ENCODE peak calls at places on chromosomes 2 and 18, in eight cellular contexts. X is mammary epithelial cell, B is neural progenitor cell, E is cardiac muscle cell, O is Peyer's patch, Y is lower lobe of right lung, T is body of pancreas, P is A549. I is an unnamed sample. For H3K4me1, the result is how much of the 10 kb centered on the place peaks cover.

GRCh38 chr18:468841-469796 is 31.4 kb downstream of the COLEC12 start:
- DNase-seq in Y (no peak), P (no peak), B (no peak), O (no peak), T (no peak), X (no peak), E (no peak), I (no peak)

GRCh38 chr18:49949991-49950395 is 136.7 kb upstream of the ACAA2 start:
- DNase-seq in O (no peak), E (no peak), P (no peak), B (no peak), X (no peak), Y (no peak), T (no peak), I (no peak)

GRCh38 chr2:168490916-168491605 is 35.0 kb downstream of the CERS6 start:
- DNase-seq in O (no peak), P (no peak), T (no peak), X (no peak), E (no peak), B (no peak), Y (no peak), I (no peak)

GRCh38 chr2:104412384-104412783 is 441.5 kb upstream of the POU3F3 start:
- DNase-seq in Y (no peak), X (no peak), P (peak), T (peak), E (no peak), O (peak), B (peak), I (peak)

GRCh38 chr2:107258538-107258937 is 372.6 kb upstream of the ST6GAL2 start:
- DNase-seq in T (no peak), O (no peak), B (no peak), Y (no peak), P (no peak), X (no peak), E (no peak), I (no peak)

GRCh38 chr2:38477006-38477405 is 99.9 kb upstream of the ATL2 start:
- DNase-seq in E (no peak), X (no peak), P (no peak), B (no peak), T (no peak), Y (no peak), O (no peak), I (no peak)

GRCh38 chr2:7825591-7826312 is 856.1 kb upstream of the ID2 start:
- DNase-seq in T (peak), O (no peak), B (no peak), X (peak), E (no peak), P (peak), Y (no peak), I (no peak)

GRCh38 chr2:140154271-140154670 is 1374.1 kb upstream of the NXPH2 start:
- DNase-seq in X (no peak), B (no peak), O (no peak), P (no peak), T (no peak), Y (no peak), E (no peak), I (no peak)

GRCh38 chr18:13377496-13377895 is 158.9 kb downstream of the LDLRAD4 start:
- DNase-seq in P (no peak), E (no peak), B (no peak), Y (no peak), O (peak), X (peak), T (no peak), I (no peak)

GRCh38 chr18:48862678-48863270 is 88.0 kb downstream of the SMAD7 start:
- DNase-seq in X (no peak), E (no peak), O (no peak), B (no peak), Y (peak), P (no peak), T (no peak), I (no peak)

GRCh38 chr2:128665113-128665512 is 346.4 kb upstream of the HS6ST1 start:
- DNase-seq in E (no peak), X (no peak), O (no peak), B (no peak), T (no peak), P (no peak), Y (no peak), I (no peak)

GRCh38 chr2:30232027-30232800 is 880 bp downstream of the LBH start:
- DNase-seq in Y (peak), O (peak), B (peak), X (no peak), E (peak), P (peak), T (peak), I (peak)

GRCh38 chr2:138415891-138416494 is 85.6 kb upstream of the SPOPL start:
- DNase-seq in B (no peak), O (no peak), E (peak), Y (no peak), P (no peak), X (peak), T (no peak), I (no peak)

GRCh38 chr2:26846881-26847662 is 860 bp upstream of the DPYSL5 start:
- DNase-seq in O (no peak), E (no peak), X (no peak), P (no peak), T (no peak), B (peak), Y (no peak), I (peak)

GRCh38 chr2:171469176-171469575 is 35.1 kb downstream of the DCAF17 start:
- DNase-seq in B (no peak), O (no peak), T (no peak), X (no peak), Y (no peak), P (no peak), E (no peak), I (no peak)

GRCh38 chr2:38277245-38278119 is 99.6 kb downstream of the ATL2 start:
- DNase-seq in O (no peak), B (peak), P (no peak), T (no peak), E (no peak), Y (no peak), X (no peak), I (peak)

GRCh38 chr2:195532255-195532627 is 124.8 kb upstream of the SLC39A10 start:
- DNase-seq in X (no peak), O (no peak), Y (no peak), T (no peak), B (no peak), P (no peak), E (no peak), I (no peak)

GRCh38 chr2:70960833-70961647 is 17.4 kb upstream of the ANKRD53 start:
- DNase-seq in O (peak), E (peak), T (peak), Y (no peak), X (no peak), B (no peak), P (no peak), I (no peak)

GRCh38 chr2:181892795-181893435 is 1.4 kb downstream of the ITPRID2 start:
- DNase-seq in P (peak), X (peak), T (no peak), B (no peak), O (no peak), E (peak), Y (no peak), I (peak)

GRCh38 chr2:111200333-111200879 is 79.7 kb downstream of the BCL2L11 start:
- DNase-seq in O (no peak), X (no peak), T (no peak), B (peak), E (no peak), Y (no peak), P (no peak), I (no peak)

GRCh38 chr18:44309185-44309584 is 371.5 kb upstream of the SETBP1 start:
- DNase-seq in B (no peak), Y (no peak), T (no peak), O (no peak), P (no peak), X (peak), E (peak), I (no peak)

GRCh38 chr2:69018629-69019227 is 5.7 kb downstream of the ANTXR1 start:
- DNase-seq in P (no peak), T (no peak), Y (no peak), X (no peak), O (no peak), B (no peak), E (peak), I (no peak)

GRCh38 chr2:162327134-162327769 is 8.8 kb upstream of the IFIH1 start:
- DNase-seq in E (no peak), O (no peak), P (no peak), X (no peak), T (no peak), Y (no peak), B (peak), I (no peak)

GRCh38 chr18:2303517-2304238 is 267.6 kb downstream of the METTL4 start:
- DNase-seq in E (peak), T (no peak), Y (no peak), B (no peak), X (peak), P (peak), O (no peak), I (no peak)

GRCh38 chr2:179536185-179536584 is 271.6 kb upstream of the SESTD1 start:
- DNase-seq in Y (no peak), B (no peak), X (no peak), E (peak), T (no peak), P (no peak), O (no peak), I (no peak)

GRCh38 chr2:172817411-172817810 is 81.8 kb downstream of the RAPGEF4 start:
- DNase-seq in X (no peak), O (no peak), E (no peak), T (no peak), Y (no peak), P (no peak), B (no peak), I (no peak)

GRCh38 chr18:26747131-26747475 is 118.4 kb downstream of the AQP4 start:
- DNase-seq in P (no peak), X (peak), B (no peak), T (no peak), Y (no peak), O (no peak), E (no peak), I (no peak)

GRCh38 chr2:143808166-143808565 is 678.9 kb downstream of the ARHGAP15 start:
- DNase-seq in X (no peak), E (no peak), B (no peak), Y (no peak), P (no peak), T (no peak), O (no peak), I (no peak)

GRCh38 chr18:74110149-74110548 is 37.5 kb downstream of the FBXO15 start:
- DNase-seq in B (no peak), X (no peak), Y (no peak), O (no peak), P (no peak), E (no peak), T (no peak), I (no peak)

GRCh38 chr2:236121546-236121945 is 46.6 kb downstream of the GBX2 start:
- DNase-seq in B (no peak), P (no peak), T (no peak), X (peak), E (no peak), O (no peak), Y (no peak), I (no peak)

GRCh38 chr2:217903859-217904613 is 98.8 kb downstream of the TNS1 start:
- DNase-seq in E (peak), O (peak), T (peak), X (no peak), Y (peak), P (no peak), B (no peak), I (no peak)

GRCh38 chr2:228841877-228842276 is 429.2 kb downstream of the PID1 start:
- DNase-seq in P (no peak), E (peak), T (no peak), Y (no peak), O (no peak), B (no peak), X (no peak), I (no peak)

GRCh38 chr2:130380096-130380934 is 24.5 kb downstream of the PTPN18 start:
- DNase-seq in X (no peak), Y (no peak), P (no peak), B (no peak), O (no peak), E (peak), T (no peak), I (no peak)

GRCh38 chr2:130382313-130382917 is 26.6 kb downstream of the PTPN18 start:
- DNase-seq in T (no peak), O (no peak), X (no peak), E (no peak), B (no peak), Y (no peak), P (no peak), I (no peak)

GRCh38 chr2:130378898-130379214 is 23.0 kb downstream of the PTPN18 start:
- DNase-seq in Y (no peak), P (no peak), T (no peak), O (no peak), X (no peak), B (no peak), E (no peak), I (no peak)

GRCh38 chr2:130381145-130381544 is 25.3 kb downstream of the PTPN18 start:
- DNase-seq in P (no peak), B (no peak), X (no peak), Y (no peak), O (no peak), E (no peak), T (no peak), I (no peak)

GRCh38 chr2:130381619-130382018 is 25.8 kb downstream of the PTPN18 start:
- DNase-seq in E (no peak), B (no peak), T (no peak), P (no peak), X (no peak), O (no peak), Y (no peak), I (no peak)
- H3K4me1 ChIP-seq in E (under half), B (under half), T (under half), P (under half), X (under half), O (under half), Y (under half), I (under half)

GRCh38 chr2:239443666-239444567 is 43.1 kb upstream of the HDAC4 start:
- DNase-seq in P (peak), E (peak), B (no peak), O (no peak), T (no peak), X (peak), Y (no peak), I (no peak)
- H3K4me1 ChIP-seq in P (under half), E (under half), B (under half), O (under half), T (under half), X (under half), Y (under half), I (under half)

GRCh38 chr2:203708846-203709815 is 2.7 kb downstream of the CD28 start:
- DNase-seq in T (no peak), X (no peak), Y (no peak), B (no peak), O (no peak), E (peak), P (no peak), I (no peak)
- H3K4me1 ChIP-seq in T (under half), X (under half), Y (under half), B (under half), O (under half), E (under half), P (under half), I (under half)

GRCh38 chr2:42971381-42971780 is 179.0 kb upstream of the HAAO start:
- DNase-seq in X (no peak), B (no peak), O (peak), E (no peak), T (no peak), P (no peak), Y (no peak), I (no peak)

GRCh38 chr2:42969231-42970150 is 177.1 kb upstream of the HAAO start:
- DNase-seq in P (no peak), O (peak), B (no peak), X (peak), Y (no peak), E (peak), T (no peak), I (no peak)

GRCh38 chr2:42971947-42972736 is 179.8 kb upstream of the HAAO start:
- DNase-seq in Y (no peak), X (peak), O (peak), P (no peak), B (no peak), E (no peak), T (no peak), I (no peak)

GRCh38 chr2:42967959-42968674 is 175.7 kb upstream of the HAAO start:
- DNase-seq in X (no peak), E (peak), O (no peak), Y (no peak), B (no peak), T (no peak), P (no peak), I (no peak)

DNA sequence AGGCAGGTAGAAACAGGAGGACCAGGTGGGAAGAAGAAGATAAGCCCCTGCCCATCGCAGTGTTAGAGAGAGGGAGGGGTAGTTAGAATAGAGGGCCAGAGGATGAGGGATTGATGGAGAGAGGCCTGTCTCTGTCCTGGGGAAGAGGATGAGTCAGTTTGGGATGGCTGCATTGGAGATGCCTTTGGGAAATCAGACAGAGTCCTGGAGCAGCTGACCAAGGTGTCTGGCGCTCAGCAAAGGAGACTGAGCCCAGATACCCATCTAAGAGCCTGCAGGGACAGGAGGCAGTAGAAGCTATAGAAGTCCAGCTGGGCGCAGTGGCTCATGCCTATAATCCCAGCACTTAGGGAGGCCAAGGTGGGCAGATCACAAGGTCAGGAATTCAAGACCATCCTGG is 177.8 kb upstream of the HAAO start:
- DNase-seq in T (no peak), Y (no peak), P (no peak), X (no peak), E (no peak), O (peak), B (no peak), I (no peak)
- H3K4me1 ChIP-seq in T (under half), Y (under half), P (under half), X (under half), E (under half), O (under half), B (under half), I (under half)

GRCh38 chr2:160419776-160420521 is 73.7 kb downstream of the RBMS1 start:
- DNase-seq in Y (no peak), O (no peak), E (peak), T (no peak), X (no peak), P (no peak), B (no peak), I (no peak)

GRCh38 chr2:160418853-160419252 is 74.8 kb downstream of the RBMS1 start:
- DNase-seq in E (no peak), P (no peak), B (no peak), O (no peak), T (no peak), Y (no peak), X (no peak), I (no peak)

GRCh38 chr2:160417745-160418397 is 75.7 kb downstream of the RBMS1 start:
- DNase-seq in B (peak), X (peak), E (peak), O (no peak), T (no peak), P (no peak), Y (no peak), I (peak)

GRCh38 chr2:160418398-160418765 is 75.2 kb downstream of the RBMS1 start:
- DNase-seq in O (no peak), B (no peak), T (no peak), X (no peak), E (no peak), Y (no peak), P (no peak), I (no peak)

DNA sequence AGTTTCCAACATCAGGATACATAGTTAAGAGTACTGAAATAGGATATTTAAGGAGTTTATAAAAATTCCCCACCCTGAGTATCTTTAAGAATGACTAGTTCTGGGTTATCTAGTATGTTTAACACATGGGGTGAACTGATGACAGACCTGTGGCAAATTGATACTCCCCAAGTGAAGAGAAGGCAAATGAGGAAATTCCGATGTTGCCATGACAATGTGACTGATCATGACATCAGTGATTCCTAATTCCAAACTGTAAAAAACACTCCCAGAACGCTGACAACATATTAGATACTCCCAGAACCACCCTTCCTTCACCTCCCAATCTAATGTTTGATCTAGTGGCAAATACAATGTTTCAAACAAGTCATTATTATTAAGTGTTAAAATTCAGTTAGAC is 77.6 kb downstream of the RBMS1 start:
- DNase-seq in B (no peak), T (no peak), X (peak), E (no peak), Y (no peak), O (no peak), P (no peak), I (no peak)
- H3K4me1 ChIP-seq in B (under half), T (under half), X (under half), E (under half), Y (under half), O (under half), P (half or more), I (under half)

GRCh38 chr2:12196495-12196894 is 450.1 kb downstream of the LPIN1 start:
- DNase-seq in X (no peak), P (no peak), O (no peak), B (no peak), Y (no peak), T (no peak), E (no peak), I (no peak)
- H3K4me1 ChIP-seq in X (under half), P (under half), O (under half), B (under half), Y (under half), T (under half), E (under half), I (under half)

GRCh38 chr2:158498043-158498748 is 41.4 kb downstream of the PKP4 start:
- DNase-seq in T (peak), O (no peak), B (no peak), E (peak), P (no peak), X (no peak), Y (no peak), I (no peak)

GRCh38 chr2:158499383-158499782 is 42.6 kb downstream of the PKP4 start:
- DNase-seq in O (no peak), Y (no peak), T (no peak), P (no peak), E (no peak), X (no peak), B (no peak), I (no peak)

GRCh38 chr2:158496986-158497385 is 40.2 kb downstream of the PKP4 start:
- DNase-seq in E (no peak), X (no peak), O (no peak), P (no peak), B (no peak), T (no peak), Y (no peak), I (no peak)

GRCh38 chr2:158497486-158497885 is 40.7 kb downstream of the PKP4 start:
- DNase-seq in T (no peak), Y (no peak), E (no peak), P (no peak), X (peak), B (no peak), O (no peak), I (no peak)

DNA sequence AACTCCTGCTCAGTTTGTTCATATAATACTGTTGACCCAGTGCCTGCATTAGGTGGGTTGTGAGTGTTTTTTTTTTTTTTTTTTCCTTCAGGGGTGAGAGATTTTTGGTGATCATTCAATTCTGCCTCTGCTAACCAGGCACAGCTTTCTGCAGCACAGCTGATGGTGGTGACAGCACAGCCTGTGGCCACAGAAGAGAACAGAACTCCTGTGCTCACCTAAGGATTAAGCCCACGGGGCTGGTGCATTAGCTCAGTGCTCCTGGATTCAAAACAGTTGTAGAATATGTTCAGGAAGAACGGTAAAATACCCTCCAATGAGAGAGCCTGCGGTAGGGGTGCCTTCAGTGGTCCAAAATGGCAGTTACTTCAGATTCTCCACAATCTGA is 42.0 kb downstream of the PKP4 start:
- DNase-seq in X (no peak), O (no peak), E (no peak), T (no peak), B (peak), Y (no peak), P (no peak), I (no peak)
- H3K4me1 ChIP-seq in X (under half), O (under half), E (under half), T (half or more), B (under half), Y (under half), P (half or more), I (under half)

DNA sequence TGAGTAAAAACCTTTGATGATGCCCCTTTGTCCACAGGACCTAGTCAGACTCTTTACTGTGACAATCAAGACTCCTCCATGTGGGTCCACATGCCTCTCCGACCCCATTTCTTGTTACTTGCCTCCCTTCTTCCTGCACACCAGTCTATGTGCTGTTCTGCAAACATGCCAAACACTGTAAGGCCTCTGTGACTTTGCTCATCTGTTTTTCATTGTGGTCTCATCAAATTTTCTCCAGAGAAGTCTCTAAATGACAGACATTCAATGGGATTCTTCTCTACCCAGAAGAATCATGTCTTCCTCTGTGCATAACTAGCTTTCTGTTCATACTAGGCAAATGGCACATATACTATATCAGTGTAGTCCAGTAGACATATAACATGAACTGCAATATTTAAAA is 43.1 kb upstream of the KCNE4 start:
- DNase-seq in P (no peak), Y (no peak), O (no peak), B (no peak), T (no peak), X (no peak), E (no peak), I (no peak)
- H3K4me1 ChIP-seq in P (under half), Y (under half), O (under half), B (under half), T (under half), X (under half), E (under half), I (under half)